ENCODE peak calls at places on chromosomes 16 and 17, in six cellular contexts. Q is RPMI8226; M is midbrain; D is stimulated activated CD4-positive, alpha-beta T cell treated with anti-CD3 and anti-CD28 coated beads, Interleukin-2, amount 100 ng/mL, for 48 hours; E is SW 1271; H is nephron progenitor cell. V is an unnamed sample.
A peak's percentile ranks its signal among the peaks of the same experiment; 100 is the strongest.

GRCh38 chr16:54938351-54939346 is 8.0 kb downstream of the IRX5 start:
- DNase-seq in D (no peak), H (peak; percentile 37), M (no peak), E (no peak), Q (no peak), V (no peak)

GRCh38 chr17:61239953-61240352 is 159.7 kb upstream of the TBX2 start:
- DNase-seq in H (no peak), E (no peak), Q (no peak), M (no peak), D (no peak), V (no peak)

GRCh38 chr17:10050597-10051101 is 145.6 kb upstream of the RCVRN start:
- DNase-seq in D (no peak), H (no peak), Q (no peak), M (no peak), E (no peak), V (peak; percentile 81)

GRCh38 chr16:17246577-17246885 is 224.2 kb downstream of the XYLT1 start:
- DNase-seq in H (no peak), D (no peak), Q (no peak), E (no peak), M (no peak), V (no peak)

GRCh38 chr16:27084296-27085065 is 17.8 kb downstream of the C16orf82 start:
- DNase-seq in H (no peak), D (no peak), E (no peak), M (no peak), Q (no peak), V (no peak)

GRCh38 chr16:13873835-13874438 is 46.0 kb upstream of the ERCC4 start:
- DNase-seq in E (no peak), Q (no peak), M (peak; percentile 1), D (no peak), H (peak; percentile 48), V (no peak)

GRCh38 chr16:66266436-66267286 is 99.8 kb upstream of the CDH5 start:
- DNase-seq in M (no peak), H (peak; percentile 67), E (no peak), Q (peak; percentile 55), D (no peak), V (peak; percentile 90)

GRCh38 chr16:14337303-14338191 is 266.4 kb downstream of the MRTFB start:
- DNase-seq in E (no peak), D (no peak), Q (no peak), M (no peak), H (no peak), V (no peak)

GRCh38 chr16:29321000-29321393 is 85.5 kb downstream of the NPIPB11 start:
- DNase-seq in Q (no peak), E (no peak), H (no peak), M (no peak), D (no peak), V (no peak)

GRCh38 chr17:50547035-50547735 is at the start of gene SPATA20:
- DNase-seq in H (peak; percentile 92), Q (peak; percentile 89), M (peak; percentile 86), E (peak; percentile 68), D (peak; percentile 84), V (peak; percentile 97)

GRCh38 chr17:57639381-57639780 is 105.7 kb downstream of the CCDC182 start:
- DNase-seq in Q (no peak), M (no peak), D (no peak), H (no peak), E (no peak), V (no peak)

GRCh38 chr17:65198653-65199382 is 61.6 kb downstream of the RGS9 start:
- DNase-seq in H (peak; percentile 12), M (peak; percentile 47), E (no peak), Q (peak; percentile 63), D (no peak), V (no peak)

GRCh38 chr16:27455700-27456099 is 53.7 kb downstream of the IL21R start:
- DNase-seq in Q (no peak), E (no peak), D (no peak), H (no peak), M (no peak), V (peak; percentile 78)

GRCh38 chr16:8763899-8764298 is 33.5 kb downstream of the TMEM186 start:
- DNase-seq in E (no peak), H (no peak), D (no peak), M (no peak), Q (no peak), V (no peak)

GRCh38 chr17:79036181-79036580 is 12.2 kb downstream of the C1QTNF1 start:
- DNase-seq in Q (no peak), E (no peak), H (no peak), D (no peak), M (no peak), V (peak; percentile 25)

GRCh38 chr17:30290696-30291570 is 811 bp downstream of the BLMH start:
- DNase-seq in H (peak; percentile 69), D (peak; percentile 23), E (no peak), Q (peak; percentile 67), M (peak; percentile 13), V (peak; percentile 85)

GRCh38 chr16:96935-97381 is 18.9 kb downstream of the MPG start:
- DNase-seq in Q (peak; percentile 93), E (peak; percentile 41), H (peak; percentile 91), D (peak; percentile 90), M (peak; percentile 87), V (peak; percentile 97)

GRCh38 chr17:44221072-44221861 is 1.8 kb upstream of the UBTF start:
- DNase-seq in E (no peak), Q (peak; percentile 84), H (peak; percentile 76), D (peak; percentile 54), M (peak; percentile 75), V (peak; percentile 92)

GRCh38 chr17:2388705-2389099 is 12.2 kb downstream of the MNT start:
- DNase-seq in M (no peak), Q (no peak), D (no peak), E (no peak), H (no peak), V (no peak)

GRCh38 chr17:57940653-57941329 is 14.4 kb downstream of the CUEDC1 start:
- DNase-seq in E (no peak), M (no peak), D (no peak), Q (peak; percentile 77), H (no peak), V (peak; percentile 59)

GRCh38 chr16:29808219-29808900 is 2.0 kb downstream of the MAZ start:
- DNase-seq in M (no peak), D (no peak), H (peak; percentile 21), Q (peak; percentile 71), E (no peak), V (no peak)

GRCh38 chr16:85381738-85382592 is 231.2 kb upstream of the GSE1 start:
- DNase-seq in D (no peak), E (no peak), M (no peak), H (peak; percentile 73), Q (no peak), V (no peak)

GRCh38 chr16:15054357-15055140 is 1.3 kb downstream of the NTAN1 start:
- DNase-seq in E (no peak), D (no peak), Q (no peak), M (no peak), H (no peak), V (no peak)

GRCh38 chr17:21457051-21458026 is 81.2 kb downstream of the KCNJ12 start:
- DNase-seq in H (peak; percentile 99), M (peak; percentile 82), Q (peak; percentile 76), E (peak; percentile 83), D (peak; percentile 96), V (peak; percentile 97)

GRCh38 chr16:88650749-88651275 is at the start of gene CYBA:
- DNase-seq in D (peak; percentile 76), Q (peak; percentile 88), E (no peak), M (no peak), H (peak; percentile 68), V (peak; percentile 95)

GRCh38 chr16:85916141-85916890 is 17.4 kb downstream of the IRF8 start:
- DNase-seq in M (no peak), Q (peak; percentile 88), E (no peak), H (no peak), D (no peak), V (no peak)

GRCh38 chr17:74921045-74921681 is 1.9 kb downstream of the USH1G start:
- DNase-seq in E (no peak), Q (no peak), M (no peak), H (peak; percentile 30), D (no peak), V (no peak)

GRCh38 chr17:36610472-36610871 is 9.1 kb downstream of the MRM1 start:
- DNase-seq in E (no peak), M (no peak), H (no peak), Q (no peak), D (no peak), V (no peak)

GRCh38 chr16:49640606-49641005 is 215.3 kb downstream of the ZNF423 start:
- DNase-seq in E (no peak), D (no peak), H (no peak), M (no peak), Q (no peak), V (peak; percentile 85)

GRCh38 chr17:66190738-66191606 is 961 bp downstream of the CEP112 start:
- DNase-seq in M (no peak), Q (peak; percentile 15), H (no peak), E (no peak), D (no peak), V (no peak)

GRCh38 chr16:2716101-2716885 is 3.7 kb downstream of the PRSS27 start:
- DNase-seq in E (no peak), D (no peak), Q (no peak), H (no peak), M (no peak), V (no peak)

GRCh38 chr16:86508947-86509758 is 1.2 kb upstream of the FOXF1 start:
- DNase-seq in Q (peak; percentile 50), D (no peak), H (peak; percentile 63), E (no peak), M (no peak), V (peak; percentile 88)

GRCh38 chr16:77406680-77407079 is 28.2 kb downstream of the ADAMTS18 start:
- DNase-seq in H (no peak), E (no peak), Q (no peak), M (no peak), D (no peak), V (no peak)

GRCh38 chr17:60851181-60851580 is 173.5 kb downstream of the BCAS3 start:
- DNase-seq in Q (peak; percentile 8), M (no peak), E (no peak), D (no peak), H (no peak), V (no peak)

GRCh38 chr17:9802701-9803100 is 11.3 kb upstream of the DHRS7C start:
- DNase-seq in Q (no peak), H (no peak), M (no peak), E (no peak), D (no peak), V (no peak)

GRCh38 chr17:12296120-12296727 is 275.5 kb downstream of the MAP2K4 start:
- DNase-seq in M (no peak), D (no peak), Q (no peak), H (peak; percentile 22), E (no peak), V (no peak)

GRCh38 chr17:83180996-83181481 is 101.6 kb downstream of the METRNL start:
- DNase-seq in D (no peak), M (no peak), E (no peak), Q (no peak), H (no peak), V (peak; percentile 51)

GRCh38 chr17:37088459-37088858 is 139.7 kb downstream of the AATF start:
- DNase-seq in E (no peak), H (no peak), Q (no peak), M (no peak), D (no peak), V (no peak)

GRCh38 chr16:58685084-58685449 is 497 bp upstream of the SLC38A7 start:
- DNase-seq in M (no peak), D (no peak), H (no peak), E (no peak), Q (no peak), V (no peak)